ENCODE peak calls at places on chromosomes 11 and 22, in seven cellular contexts. L is activated CD4-positive, alpha-beta T cell treated with anti-CD3 and anti-CD28 coated beads, Interleukin-2, amount 50 U/mL, for 1 hour; F is T-helper 2 cell; D is mesenteric fat pad; S is aorta; U is erythroblast; K is pulmonary artery endothelial cell. I is an unnamed sample.

GRCh38 chr11:2118674-2119073 is 20.5 kb downstream of the IGF2 start:
- DNase-seq in D (no peak), S (no peak), K (no peak), F (no peak), U (no peak), L (no peak), I (no peak)

GRCh38 chr22:44538071-44538470 is 40.0 kb upstream of the RTL6 start:
- DNase-seq in K (no peak), S (no peak), L (no peak), U (no peak), D (no peak), F (no peak), I (no peak)

GRCh38 chr11:121964591-121964990 is 151.4 kb downstream of the BLID start:
- DNase-seq in D (no peak), S (no peak), F (no peak), K (no peak), U (no peak), L (no peak), I (no peak)

GRCh38 chr11:92859290-92859689 is 110.2 kb upstream of the MTNR1B start:
- DNase-seq in L (no peak), U (no peak), S (no peak), D (no peak), K (no peak), F (no peak), I (no peak)

GRCh38 chr11:115287266-115287665 is 216.9 kb downstream of the CADM1 start:
- DNase-seq in U (no peak), S (no peak), K (no peak), D (no peak), L (no peak), F (no peak), I (no peak)

GRCh38 chr22:22025320-22026156 is 43.0 kb upstream of the TOP3B start:
- DNase-seq in K (no peak), L (no peak), F (no peak), U (no peak), S (no peak), D (no peak), I (no peak)

GRCh38 chr11:96162816-96163499 is 180.0 kb downstream of the MAML2 start:
- DNase-seq in L (no peak), S (no peak), U (no peak), D (no peak), F (no peak), K (peak; percentile 90), I (no peak)

GRCh38 chr11:118290923-118291322 is 13.6 kb upstream of the CD3E start:
- DNase-seq in D (no peak), L (no peak), K (no peak), S (no peak), U (peak; percentile 6), F (no peak), I (peak; percentile 37)

GRCh38 chr11:79506124-79506523 is 65.3 kb upstream of the TENM4 start:
- DNase-seq in L (no peak), U (no peak), S (no peak), F (no peak), D (no peak), K (no peak), I (no peak)

GRCh38 chr11:74684661-74685060 is 46.6 kb downstream of the CHRDL2 start:
- DNase-seq in U (no peak), L (no peak), K (no peak), S (peak; percentile 36), D (peak; percentile 78), F (no peak), I (no peak)

GRCh38 chr11:75328426-75329277 is 22.8 kb downstream of the ARRB1 start:
- DNase-seq in L (peak; percentile 35), F (no peak), D (no peak), U (peak; percentile 76), S (peak; percentile 85), K (no peak), I (peak; percentile 76)

GRCh38 chr11:120272303-120272702 is 32.4 kb downstream of the POU2F3 start:
- DNase-seq in F (no peak), D (no peak), U (no peak), K (no peak), L (no peak), S (no peak), I (no peak)

GRCh38 chr11:129115652-129116585 is 76.2 kb downstream of the ARHGAP32 start:
- DNase-seq in S (no peak), F (no peak), L (no peak), K (no peak), D (no peak), U (no peak), I (no peak)

GRCh38 chr11:29127456-29127855 is 889.4 kb downstream of the KCNA4 start:
- DNase-seq in S (no peak), L (no peak), F (no peak), D (no peak), K (no peak), U (no peak), I (no peak)

GRCh38 chr11:10303558-10304363 is 1.1 kb upstream of the ADM start:
- DNase-seq in L (no peak), D (no peak), K (no peak), U (peak; percentile 31), F (no peak), S (peak; percentile 81), I (peak; percentile 23)

GRCh38 chr11:120331301-120331966 is 4.8 kb upstream of the ARHGEF12 start:
- DNase-seq in F (no peak), U (no peak), L (no peak), S (no peak), D (no peak), K (no peak), I (no peak)

GRCh38 chr11:134485316-134485715 is 73.3 kb upstream of the B3GAT1 start:
- DNase-seq in S (no peak), K (no peak), U (no peak), F (no peak), L (no peak), D (peak; percentile 51), I (no peak)

GRCh38 chr22:31350410-31350863 is 4.3 kb upstream of the PATZ1 start:
- DNase-seq in D (no peak), U (peak; percentile 32), L (no peak), K (no peak), S (no peak), F (no peak), I (no peak)

GRCh38 chr22:43293661-43294392 is 49.3 kb downstream of the SCUBE1 start:
- DNase-seq in L (no peak), D (no peak), U (peak; percentile 61), F (no peak), S (no peak), K (no peak), I (no peak)

I was measured in CD8-positive, alpha-beta T cell.